ENCODE peak calls at places on chromosomes 16 and 17, in eight cellular contexts. D is neural crest cell; L is stimulated activated CD4-positive, alpha-beta T cell treated with anti-CD3 and anti-CD28 coated beads, Interleukin-2, amount 100 ng/mL, for 48 hours; Y is GM23248; A is MCF 10A; Z is RPMI7951; N is HFFc6; F is fibroblast of the conjunctiva. J is an unnamed sample.

GRCh38 chr17:45355087-45355486 is 38.3 kb upstream of the MAP3K14 start:
- DNase-seq in N (no peak), F (no peak), A (no peak), D (no peak), L (no peak), Z (peak; percentile 57), Y (no peak), J (no peak)

GRCh38 chr16:85573696-85574641 is 39.2 kb upstream of the GSE1 start:
- DNase-seq in N (no peak), F (no peak), D (no peak), Y (peak; percentile 66), Z (peak; percentile 72), A (no peak), L (no peak), J (peak; percentile 66)

GRCh38 chr17:55845385-55845784 is 94.5 kb downstream of the PCTP start:
- DNase-seq in D (peak; percentile 64), F (peak; percentile 20), Y (peak; percentile 81), A (no peak), L (no peak), Z (peak; percentile 29), N (peak; percentile 4), J (peak; percentile 7)

GRCh38 chr17:606501-607243 is 108.0 kb downstream of the VPS53 start:
- DNase-seq in A (no peak), Z (no peak), F (no peak), Y (peak; percentile 21), D (no peak), N (no peak), L (no peak), J (no peak)

GRCh38 chr16:66344533-66345145 is 21.9 kb upstream of the CDH5 start:
- DNase-seq in L (peak; percentile 58), Y (peak; percentile 73), N (peak; percentile 28), F (peak; percentile 23), Z (peak; percentile 43), A (peak; percentile 61), D (peak; percentile 63), J (no peak)

GRCh38 chr16:88854306-88855111 is 2.2 kb downstream of the GALNS start:
- DNase-seq in Y (no peak), A (no peak), Z (no peak), L (peak; percentile 7), N (no peak), D (no peak), F (no peak), J (no peak)

GRCh38 chr17:16872351-16872751 is 99.6 kb downstream of the TNFRSF13B start:
- DNase-seq in Y (peak; percentile 5), L (no peak), D (no peak), A (no peak), F (no peak), N (no peak), Z (no peak), J (no peak)

GRCh38 chr16:66224186-66224585 is 142.3 kb upstream of the CDH5 start:
- DNase-seq in D (no peak), N (no peak), F (no peak), Z (no peak), L (no peak), Y (no peak), A (no peak), J (no peak)

GRCh38 chr17:73663614-73664013 is 19.4 kb upstream of the SDK2 start:
- DNase-seq in D (no peak), Z (no peak), A (no peak), F (no peak), L (no peak), Y (no peak), N (no peak), J (no peak)

GRCh38 chr17:77286641-77287431 is 146.1 kb downstream of the SEC14L1 start:
- DNase-seq in L (no peak), D (no peak), Z (peak; percentile 97), A (peak; percentile 99), N (peak; percentile 50), Y (peak; percentile 64), F (no peak), J (no peak)

GRCh38 chr17:38352245-38353083 is 820 bp downstream of the SOCS7 start:
- DNase-seq in A (peak; percentile 30), Y (peak; percentile 64), Z (peak; percentile 6), F (no peak), N (no peak), D (peak; percentile 23), L (peak; percentile 15), J (no peak)

GRCh38 chr16:56604966-56605365 is 3.4 kb upstream of the MT2A start:
- DNase-seq in D (no peak), L (no peak), Y (no peak), N (no peak), F (no peak), A (no peak), Z (peak; percentile 90), J (no peak)

GRCh38 chr17:47201168-47201567 is 8.0 kb upstream of the MYL4 start:
- DNase-seq in Y (no peak), N (no peak), A (no peak), F (no peak), D (no peak), Z (no peak), L (no peak), J (no peak)